ENCODE peak calls at places on chromosomes 3 and 15, in ten cellular contexts. I is colonic mucosa, S is IMR-90, A is WTC11, U is lower leg skin, N is AG04450, E is AG10803, K is A549, M is prostate gland, V is type B pancreatic cell. O is an unnamed sample.

GRCh38 chr15:45129651-45130129 is at the start of the genes DUOX1 and DUOXA1:
- DNase-seq in V (no peak), E (no peak), M (peak), I (peak), K (no peak), U (peak), N (no peak), A (peak), S (no peak), O (peak)

GRCh38 chr15:29885183-29885582 is 62.9 kb upstream of the TJP1 start:
- DNase-seq in I (no peak), A (no peak), K (no peak), U (no peak), E (no peak), S (no peak), N (no peak), M (no peak), V (no peak), O (no peak)

GRCh38 chr3:13896473-13897154 is 16.7 kb upstream of the WNT7A start:
- DNase-seq in M (peak), U (peak), A (peak), V (peak), N (peak), E (peak), I (peak), K (peak), S (peak), O (peak)

GRCh38 chr3:105812194-105812586 is 56.6 kb downstream of the CBLB start:
- DNase-seq in U (no peak), N (no peak), I (no peak), E (peak), V (no peak), M (no peak), S (peak), A (no peak), K (peak), O (no peak)

GRCh38 chr3:46130631-46131310 is 77.3 kb downstream of the CCR1 start:
- DNase-seq in S (no peak), N (no peak), U (no peak), V (no peak), K (no peak), I (no peak), M (no peak), A (no peak), E (no peak), O (no peak)

GRCh38 chr3:16600771-16601538 is 4.3 kb downstream of the DAZL start:
- DNase-seq in E (peak), S (peak), A (peak), N (peak), U (peak), M (peak), K (peak), V (no peak), I (peak), O (peak)

GRCh38 chr15:74995779-74996765 is 709 bp downstream of the SCAMP5 start:
- DNase-seq in M (no peak), I (peak), K (no peak), S (no peak), N (no peak), V (no peak), A (peak), E (no peak), U (no peak), O (no peak)

GRCh38 chr3:44076221-44076829 is 165.4 kb upstream of the TOPAZ1 start:
- DNase-seq in S (no peak), M (no peak), U (no peak), E (no peak), A (peak), N (no peak), K (no peak), I (no peak), V (no peak), O (no peak)

GRCh38 chr3:107704477-107704876 is 181.7 kb downstream of the BBX start:
- DNase-seq in E (no peak), S (peak), I (no peak), M (no peak), K (no peak), N (peak), A (no peak), V (no peak), U (no peak), O (no peak)

GRCh38 chr3:138877246-138877645 is 42.5 kb upstream of the PIK3CB start:
- DNase-seq in U (no peak), N (no peak), E (no peak), V (no peak), I (no peak), A (no peak), K (no peak), M (no peak), S (no peak), O (no peak)

GRCh38 chr3:134885877-134886621 is 91.0 kb downstream of the EPHB1 start:
- DNase-seq in U (no peak), M (no peak), I (no peak), N (no peak), S (no peak), V (no peak), A (no peak), K (no peak), E (peak), O (peak)

GRCh38 chr3:49213541-49213943 is 42.1 kb downstream of the KLHDC8B start:
- DNase-seq in A (no peak), I (no peak), S (no peak), U (no peak), E (no peak), M (no peak), K (no peak), V (no peak), N (no peak), O (no peak)

GRCh38 chr3:194058189-194058571 is 77.8 kb upstream of the HES1 start:
- DNase-seq in K (no peak), N (no peak), S (peak), I (peak), U (peak), V (peak), M (peak), E (peak), A (peak), O (peak)

GRCh38 chr15:93748710-93749109 is 482.7 kb upstream of the MCTP2 start:
- DNase-seq in U (no peak), N (no peak), E (no peak), A (no peak), V (no peak), M (no peak), I (no peak), S (no peak), K (no peak), O (no peak)

GRCh38 chr3:189188466-189188865 is 16.7 kb downstream of the TPRG1 start:
- DNase-seq in A (no peak), M (peak), V (no peak), E (no peak), I (peak), N (no peak), K (no peak), S (no peak), U (no peak), O (peak)

GRCh38 chr15:67839358-67839928 is 402 bp downstream of the RNU6-1 start:
- DNase-seq in M (no peak), V (no peak), E (peak), K (peak), N (no peak), I (peak), S (peak), U (no peak), A (no peak), O (no peak)

GRCh38 chr15:61549727-61550126 is 320.6 kb upstream of the RORA start:
- DNase-seq in E (no peak), S (no peak), V (no peak), U (no peak), N (no peak), K (no peak), I (no peak), A (no peak), M (no peak), O (no peak)

GRCh38 chr15:93005133-93005532 is 83.9 kb downstream of the RGMA start:
- DNase-seq in M (no peak), K (no peak), V (no peak), E (no peak), N (no peak), I (no peak), S (no peak), U (no peak), A (no peak), O (no peak)

GRCh38 chr15:68402432-68403160 is 29.4 kb downstream of the ITGA11 start:
- DNase-seq in M (no peak), N (no peak), U (no peak), K (no peak), V (peak), A (no peak), S (no peak), E (no peak), I (no peak), O (no peak)

GRCh38 chr3:123377173-123377740 is 71.6 kb downstream of the ADCY5 start:
- DNase-seq in V (no peak), A (no peak), M (no peak), U (no peak), E (no peak), N (no peak), I (no peak), K (no peak), S (no peak), O (no peak)

GRCh38 chr15:62600376-62600775 is 435.3 kb upstream of the C2CD4B start:
- DNase-seq in S (no peak), N (no peak), K (no peak), I (no peak), E (no peak), V (no peak), A (no peak), M (no peak), U (no peak), O (no peak)

GRCh38 chr3:30600572-30600971 is 5.8 kb upstream of the TGFBR2 start:
- DNase-seq in U (no peak), N (no peak), I (no peak), E (no peak), A (no peak), M (peak), K (no peak), V (no peak), S (no peak), O (peak)

GRCh38 chr15:23566070-23567050 is 886 bp downstream of the MKRN3 start:
- DNase-seq in S (no peak), A (no peak), V (no peak), I (no peak), N (no peak), M (no peak), K (no peak), U (no peak), E (peak), O (no peak)

GRCh38 chr3:70249509-70250160 is 62.8 kb downstream of the MDFIC2 start:
- DNase-seq in A (no peak), U (no peak), S (no peak), I (no peak), V (no peak), N (no peak), M (no peak), K (peak), E (peak), O (no peak)

GRCh38 chr3:76369170-76369569 is 583.8 kb upstream of the ZNF717 start:
- DNase-seq in V (no peak), I (no peak), K (no peak), U (no peak), M (no peak), S (peak), E (peak), A (no peak), N (no peak), O (no peak)

GRCh38 chr15:81335631-81336030 is 11.7 kb upstream of the STARD5 start:
- DNase-seq in N (no peak), S (no peak), E (no peak), M (no peak), U (no peak), I (no peak), A (no peak), V (no peak), K (no peak), O (no peak)

GRCh38 chr3:192816274-192816853 is 89.0 kb upstream of the FGF12 start:
- DNase-seq in M (peak), K (peak), S (peak), I (no peak), E (peak), U (no peak), N (no peak), V (no peak), A (no peak), O (peak)
- TF ChIP-seq CTCF in M (peak), K (peak), S (peak), I (peak), E (peak), U (no peak), N (peak), V (peak), A (peak), O (peak)

GRCh38 chr3:34016925-34017592 is 218.6 kb downstream of the PDCD6IP start:
- DNase-seq in A (no peak), S (no peak), E (peak), K (no peak), V (no peak), U (no peak), N (no peak), M (no peak), I (no peak), O (no peak)

GRCh38 chr3:34013818-34014576 is 215.6 kb downstream of the PDCD6IP start:
- DNase-seq in I (no peak), A (no peak), K (no peak), E (no peak), N (no peak), V (no peak), M (no peak), S (no peak), U (no peak), O (no peak)

GRCh38 chr3:34017757-34018156 is 219.3 kb downstream of the PDCD6IP start:
- DNase-seq in A (no peak), E (no peak), I (no peak), U (no peak), N (no peak), V (no peak), M (no peak), S (no peak), K (no peak), O (no peak)

GRCh38 chr3:34012102-34012461 is 213.7 kb downstream of the PDCD6IP start:
- DNase-seq in U (no peak), M (no peak), V (no peak), E (peak), K (peak), S (peak), A (no peak), N (peak), I (no peak), O (peak)

DNA sequence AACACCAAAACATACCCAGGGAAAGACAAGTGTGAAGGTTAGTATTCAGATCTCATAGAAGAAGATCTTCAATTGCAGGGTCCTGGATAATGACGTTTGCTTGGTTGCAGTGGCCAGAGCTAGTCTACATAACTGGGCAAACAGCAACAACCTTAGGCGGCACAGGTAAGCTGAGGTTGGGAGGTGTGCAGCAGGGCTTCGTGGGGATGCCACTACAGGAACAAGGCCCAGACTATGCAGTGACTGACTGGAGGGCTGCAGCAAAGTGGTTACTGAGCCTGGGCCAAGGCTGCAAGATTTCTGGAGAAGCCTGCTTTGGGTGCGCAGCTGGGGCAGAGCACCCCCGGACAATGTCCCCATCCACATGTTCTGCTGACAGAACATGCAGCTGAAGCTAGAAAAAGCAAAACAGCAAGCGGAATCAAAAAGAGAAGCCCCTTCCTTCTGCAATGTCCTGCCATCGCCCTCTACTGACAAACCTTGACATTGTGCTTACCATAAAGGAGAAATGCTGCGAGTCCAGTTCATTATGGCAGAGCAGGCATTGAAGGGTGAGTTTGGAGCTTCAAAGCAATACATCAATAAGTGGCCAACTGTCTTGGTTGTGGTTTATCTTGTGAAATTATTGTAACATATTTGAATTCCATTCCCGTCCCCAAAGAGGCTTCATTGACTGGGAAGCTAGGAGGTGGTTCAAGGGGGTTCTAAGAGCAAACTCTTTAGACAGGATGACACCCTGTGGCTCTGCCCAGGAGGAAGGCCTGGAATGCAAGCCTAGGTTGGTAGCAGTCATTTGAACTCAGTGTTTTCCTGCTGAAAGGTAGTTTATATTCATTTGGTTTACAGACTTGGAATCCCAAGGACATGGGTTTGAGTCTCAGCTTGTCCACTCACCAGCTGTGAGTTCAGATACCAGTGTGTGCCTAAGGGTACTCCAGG is 217.0 kb downstream of the PDCD6IP start:
- DNase-seq in V (no peak), A (peak), K (no peak), N (no peak), S (peak), U (no peak), I (no peak), E (peak), M (no peak), O (no peak)
- TF ChIP-seq CTCF in V (peak), A (no peak), K (peak), N (peak), S (peak), U (no peak), I (no peak), E (no peak), M (no peak), O (no peak)

DNA sequence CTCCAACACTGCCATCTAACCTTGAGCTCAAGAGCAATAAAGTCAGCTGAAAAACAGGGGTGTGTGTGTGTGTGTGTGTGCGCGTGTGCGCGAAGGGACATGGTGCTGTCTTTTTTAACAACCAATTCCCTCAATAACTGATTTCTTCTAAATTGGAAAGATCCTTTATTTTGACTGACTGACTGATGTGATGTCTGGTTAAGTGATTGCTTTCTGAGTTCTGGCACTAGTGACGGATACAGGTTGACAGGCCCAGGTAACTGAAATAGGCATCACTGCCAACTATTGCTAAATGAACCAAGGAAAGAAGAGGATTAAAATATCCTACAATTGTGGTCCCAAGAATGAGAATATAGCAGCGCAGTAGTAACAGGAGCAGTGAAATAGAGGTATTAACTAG is 405.4 kb downstream of the ZNF385D start:
- DNase-seq in V (no peak), M (no peak), U (no peak), S (no peak), N (no peak), A (no peak), E (peak), K (no peak), I (no peak), O (no peak)
- TF ChIP-seq CTCF in V (no peak), M (no peak), U (no peak), S (no peak), N (no peak), A (no peak), E (no peak), K (no peak), I (no peak), O (no peak)

GRCh38 chr3:155102329-155102728 is 22.2 kb downstream of the MME start:
- DNase-seq in M (no peak), E (peak), S (peak), I (no peak), A (no peak), U (no peak), K (no peak), N (no peak), V (no peak), O (no peak)
- TF ChIP-seq CTCF in M (no peak), E (no peak), S (no peak), I (no peak), A (no peak), U (no peak), K (no peak), N (no peak), V (no peak), O (no peak)

GRCh38 chr3:55888282-55888855 is 401.3 kb upstream of the WNT5A start:
- DNase-seq in M (no peak), K (no peak), V (no peak), A (no peak), U (no peak), E (no peak), I (no peak), S (no peak), N (no peak), O (no peak)

GRCh38 chr3:55884066-55884465 is 397.0 kb upstream of the WNT5A start:
- DNase-seq in E (no peak), M (no peak), N (no peak), I (no peak), V (no peak), U (no peak), K (no peak), S (no peak), A (no peak), O (no peak)

GRCh38 chr3:55884491-55885285 is 397.6 kb upstream of the WNT5A start:
- DNase-seq in V (no peak), S (peak), K (no peak), N (no peak), A (no peak), U (no peak), M (no peak), I (no peak), E (no peak), O (no peak)

GRCh38 chr3:55882006-55882405 is 394.9 kb upstream of the WNT5A start:
- DNase-seq in V (no peak), E (no peak), U (no peak), A (no peak), M (no peak), K (no peak), N (no peak), I (no peak), S (no peak), O (no peak)

DNA sequence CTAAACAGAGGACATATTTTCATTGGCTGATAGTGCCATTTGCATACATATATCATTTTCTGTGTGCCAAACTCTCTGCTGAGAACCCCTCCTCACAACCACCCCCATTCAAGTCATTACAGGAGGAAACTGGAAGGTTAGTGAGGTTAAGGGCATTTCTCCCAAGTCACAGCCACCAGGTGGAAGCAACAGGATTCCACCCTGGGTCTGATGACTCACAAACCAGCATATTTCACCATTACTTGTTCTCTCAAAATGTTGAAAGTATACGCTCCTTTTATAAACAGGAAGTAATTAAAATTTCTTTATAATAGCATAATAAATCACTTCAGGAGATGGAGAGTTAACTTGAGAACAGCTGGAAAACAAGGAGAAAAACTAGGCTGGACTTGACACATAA is 398.6 kb upstream of the WNT5A start:
- DNase-seq in K (no peak), I (no peak), S (peak), A (no peak), E (peak), M (no peak), V (no peak), N (peak), U (no peak), O (no peak)
- TF ChIP-seq CTCF in K (no peak), I (no peak), S (peak), A (no peak), E (peak), M (no peak), V (no peak), N (peak), U (no peak), O (no peak)

DNA sequence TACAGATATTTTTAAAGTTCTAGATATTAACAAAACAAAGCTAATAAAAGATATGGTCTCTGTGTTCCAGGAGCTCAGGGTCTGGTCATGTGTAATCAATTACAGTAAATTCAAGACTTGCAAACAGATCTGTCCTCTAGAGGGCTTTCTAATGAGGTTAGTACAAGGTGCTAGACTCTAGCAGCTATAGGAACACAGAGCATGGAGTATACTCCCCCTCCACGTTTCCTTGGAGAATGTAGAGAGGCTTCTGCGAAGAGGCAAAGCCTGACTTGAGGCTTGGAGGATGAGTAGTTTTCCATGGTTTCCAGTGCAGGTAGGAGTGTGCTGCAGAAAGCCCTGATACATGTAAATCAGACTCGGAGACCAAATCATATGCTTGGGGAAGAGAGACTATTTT is 32.7 kb upstream of the DLG1 start:
- DNase-seq in I (no peak), V (no peak), U (no peak), E (peak), A (no peak), M (no peak), S (no peak), K (no peak), N (no peak), O (no peak)
- TF ChIP-seq CTCF in I (no peak), V (peak), U (no peak), E (peak), A (no peak), M (no peak), S (no peak), K (no peak), N (peak), O (no peak)

GRCh38 chr15:69460481-69460880 is 7.9 kb downstream of the RPLP1 start:
- DNase-seq in V (no peak), U (no peak), S (no peak), I (no peak), M (no peak), A (no peak), K (no peak), N (no peak), E (no peak), O (no peak)
- TF ChIP-seq CTCF in V (no peak), U (no peak), S (no peak), I (no peak), M (no peak), A (no peak), K (no peak), N (no peak), E (no peak), O (no peak)

O was measured in Calu3.